ENCODE peak calls at places on chromosomes 5 and 9, in ten cellular contexts. M, N, H, I, R, A, F, V, D and X are unnamed samples.

GRCh38 chr9:114117996-114118830 is 19.1 kb upstream of the KIF12 start:
- DNase-seq in D (peak), R (no peak), V (no peak), N (no peak), F (no peak), M (no peak), H (no peak), A (no peak), I (peak), X (peak)

GRCh38 chr5:126519637-126520592 is 75.1 kb downstream of the ALDH7A1 start:
- DNase-seq in R (no peak), A (no peak), I (no peak), N (no peak), D (no peak), M (no peak), F (no peak), V (no peak), H (no peak), X (no peak)

GRCh38 chr5:154059039-154059430 is 20.3 kb downstream of the MFAP3 start:
- DNase-seq in N (no peak), R (no peak), F (no peak), V (no peak), I (no peak), M (no peak), D (no peak), A (no peak), H (no peak), X (no peak)

GRCh38 chr5:104987074-104987473 is 1424.5 kb upstream of the NUDT12 start:
- DNase-seq in I (no peak), R (no peak), D (no peak), H (no peak), N (no peak), M (no peak), V (no peak), A (no peak), F (no peak), X (no peak)

GRCh38 chr5:79474416-79475173 is 39.3 kb downstream of the HOMER1 start:
- DNase-seq in V (no peak), A (peak), N (no peak), H (no peak), M (no peak), I (no peak), F (no peak), R (no peak), D (no peak), X (no peak)

GRCh38 chr5:21152611-21153010 is 1164.6 kb upstream of the CDH18 start:
- DNase-seq in A (no peak), R (no peak), D (no peak), N (no peak), I (peak), M (no peak), V (no peak), H (peak), F (no peak), X (no peak)

GRCh38 chr9:38068866-38069628 is at the start of gene SHB:
- DNase-seq in N (peak), V (peak), D (peak), I (peak), R (peak), M (peak), A (no peak), H (peak), F (peak), X (no peak)

GRCh38 chr5:31427013-31427783 is 104.7 kb downstream of the DROSHA start:
- DNase-seq in R (no peak), F (no peak), A (no peak), D (no peak), V (peak), I (no peak), N (no peak), H (no peak), M (no peak), X (no peak)

GRCh38 chr9:13113201-13113600 is 166.3 kb downstream of the MPDZ start:
- DNase-seq in D (no peak), V (no peak), A (peak), M (no peak), N (no peak), F (peak), I (peak), R (no peak), H (no peak), X (no peak)

GRCh38 chr9:85258823-85259370 is 482.9 kb downstream of the AGTPBP1 start:
- DNase-seq in A (peak), M (no peak), F (peak), D (no peak), I (peak), N (peak), H (peak), R (peak), V (peak), X (no peak)

GRCh38 chr9:19922476-19923118 is 133.8 kb upstream of the SLC24A2 start:
- DNase-seq in M (no peak), H (peak), V (peak), D (no peak), N (no peak), F (peak), I (peak), A (no peak), R (peak), X (no peak)

GRCh38 chr9:81969971-81970370 is 18.6 kb upstream of the SPATA31D1 start:
- DNase-seq in M (no peak), F (no peak), D (no peak), H (peak), V (no peak), N (no peak), A (no peak), R (no peak), I (peak), X (no peak)

GRCh38 chr9:125378778-125379177 is 117.2 kb downstream of the GAPVD1 start:
- DNase-seq in N (no peak), M (no peak), R (no peak), H (no peak), F (no peak), D (peak), I (no peak), V (no peak), A (no peak), X (no peak)

GRCh38 chr5:73376618-73377170 is 71.9 kb downstream of the FOXD1 start:
- DNase-seq in D (no peak), F (peak), H (peak), R (no peak), I (peak), N (no peak), V (no peak), A (no peak), M (no peak), X (no peak)

GRCh38 chr5:86879086-86879485 is 261.3 kb downstream of the COX7C start:
- DNase-seq in F (no peak), H (no peak), N (no peak), A (no peak), I (no peak), V (no peak), D (no peak), R (no peak), M (no peak), X (no peak)

GRCh38 chr9:133888048-133888778 is 103.9 kb downstream of the VAV2 start:
- DNase-seq in F (no peak), M (no peak), I (no peak), R (no peak), H (peak), D (no peak), A (no peak), N (peak), V (peak), X (no peak)

GRCh38 chr9:95125652-95126051 is 191.9 kb downstream of the FANCC start:
- DNase-seq in F (no peak), R (no peak), M (no peak), A (no peak), N (no peak), D (no peak), V (no peak), H (no peak), I (no peak), X (no peak)

GRCh38 chr9:76215066-76215465 is 179.2 kb downstream of the RFK start:
- DNase-seq in H (peak), R (no peak), A (peak), N (peak), F (peak), V (no peak), M (no peak), D (no peak), I (no peak), X (no peak)

GRCh38 chr9:124352616-124353015 is 62.6 kb downstream of the PSMB7 start:
- DNase-seq in H (no peak), N (no peak), M (peak), F (no peak), A (no peak), D (peak), R (no peak), V (no peak), I (no peak), X (no peak)

GRCh38 chr5:87340716-87341115 is 72.0 kb downstream of the CCNH start:
- DNase-seq in I (no peak), A (no peak), N (no peak), V (no peak), H (no peak), R (no peak), F (no peak), M (no peak), D (no peak), X (no peak)

GRCh38 chr5:174935854-174936474 is 211.6 kb downstream of the MSX2 start:
- DNase-seq in V (peak), H (peak), R (peak), I (peak), F (peak), N (peak), D (peak), A (peak), M (no peak), X (no peak)

GRCh38 chr5:68178579-68178978 is 37.0 kb upstream of the PIK3R1 start:
- DNase-seq in V (no peak), I (peak), N (no peak), R (no peak), A (no peak), H (peak), F (peak), D (no peak), M (no peak), X (no peak)

GRCh38 chr9:131887680-131888079 is 147.8 kb upstream of the RAPGEF1 start:
- DNase-seq in H (no peak), N (no peak), D (no peak), A (no peak), V (no peak), F (no peak), R (no peak), M (no peak), I (no peak), X (no peak)

GRCh38 chr5:5387192-5387591 is 35.3 kb upstream of the ICE1 start:
- DNase-seq in A (no peak), D (no peak), M (no peak), F (no peak), V (no peak), H (no peak), N (no peak), R (no peak), I (peak), X (no peak)

GRCh38 chr9:16206560-16206959 is 653.7 kb downstream of the CCDC171 start:
- DNase-seq in H (no peak), N (no peak), M (no peak), F (no peak), I (no peak), D (no peak), A (no peak), V (no peak), R (no peak), X (no peak)

GRCh38 chr9:94867842-94868312 is 141.4 kb downstream of the AOPEP start:
- DNase-seq in N (peak), F (peak), V (no peak), R (no peak), D (no peak), A (peak), M (no peak), I (peak), H (peak), X (no peak)

GRCh38 chr9:12884736-12885395 is 110.0 kb downstream of the LURAP1L start:
- DNase-seq in I (peak), H (peak), A (peak), M (no peak), N (peak), R (peak), D (no peak), F (peak), V (no peak), X (no peak)

GRCh38 chr5:152701305-152701704 is 296.2 kb upstream of the NMUR2 start:
- DNase-seq in I (no peak), M (no peak), N (no peak), R (peak), V (no peak), F (no peak), D (no peak), A (no peak), H (no peak), X (no peak)

GRCh38 chr9:94156549-94157407 is 72.5 kb downstream of the PTPDC1 start:
- DNase-seq in I (peak), A (no peak), D (no peak), R (no peak), F (peak), N (peak), V (no peak), H (peak), M (no peak), X (no peak)

GRCh38 chr5:52799358-52799982 is 11.8 kb downstream of the ITGA1 start:
- DNase-seq in V (peak), F (peak), I (peak), N (peak), H (peak), R (peak), M (peak), A (no peak), D (no peak), X (peak)

GRCh38 chr9:72139233-72139632 is 10.0 kb upstream of the GDA start:
- DNase-seq in V (no peak), H (peak), R (no peak), A (no peak), I (peak), N (no peak), D (no peak), M (no peak), F (no peak), X (no peak)

GRCh38 chr9:1698991-1699390 is 316.2 kb upstream of the SMARCA2 start:
- DNase-seq in V (no peak), A (no peak), N (no peak), I (no peak), R (no peak), F (no peak), H (no peak), D (no peak), M (no peak), X (no peak)

GRCh38 chr5:157917909-157918809 is 59.2 kb upstream of the CLINT1 start:
- DNase-seq in N (peak), F (peak), D (peak), M (no peak), H (peak), V (peak), R (peak), I (peak), A (peak), X (no peak)

GRCh38 chr5:22088517-22088916 is 764.6 kb downstream of the CDH12 start:
- DNase-seq in H (no peak), D (no peak), A (no peak), R (no peak), M (no peak), F (no peak), V (no peak), N (no peak), I (no peak), X (no peak)

GRCh38 chr5:33997331-33997983 is 10.4 kb downstream of the AMACR start:
- DNase-seq in M (peak), A (peak), F (peak), D (no peak), R (peak), H (peak), I (peak), V (peak), N (peak), X (no peak)

GRCh38 chr5:108148715-108149139 is 233.2 kb downstream of the FBXL17 start:
- DNase-seq in V (no peak), A (no peak), M (no peak), N (peak), H (peak), D (no peak), I (peak), F (peak), R (peak), X (no peak)

GRCh38 chr9:130183133-130183762 is 11.0 kb downstream of the NCS1 start:
- DNase-seq in A (no peak), R (peak), F (peak), H (no peak), D (no peak), M (peak), I (no peak), V (peak), N (no peak), X (no peak)

GRCh38 chr9:137212520-137212919 is 7.0 kb downstream of the NDOR1 start:
- DNase-seq in A (no peak), V (no peak), I (no peak), N (no peak), R (no peak), H (no peak), F (no peak), M (no peak), D (no peak), X (no peak)
- TF ChIP-seq CTCF in A (no peak), V (no peak), I (no peak), N (no peak), R (no peak), H (no peak), F (no peak), M (no peak), D (no peak), X (peak)

GRCh38 chr9:79667716-79668458 is 96.1 kb downstream of the TLE4 start:
- DNase-seq in H (no peak), I (peak), D (no peak), M (no peak), N (no peak), V (no peak), R (no peak), F (no peak), A (no peak), X (no peak)

GRCh38 chr9:79663878-79664277 is 92.1 kb downstream of the TLE4 start:
- DNase-seq in V (peak), N (no peak), D (no peak), M (no peak), I (no peak), F (no peak), A (no peak), H (no peak), R (no peak), X (no peak)

GRCh38 chr9:79665383-79665782 is 93.6 kb downstream of the TLE4 start:
- DNase-seq in N (no peak), F (no peak), A (no peak), H (no peak), R (no peak), M (no peak), V (no peak), D (no peak), I (no peak), X (no peak)

GRCh38 chr9:79664375-79664825 is 92.6 kb downstream of the TLE4 start:
- DNase-seq in M (no peak), F (no peak), I (peak), H (no peak), N (no peak), A (no peak), R (no peak), D (no peak), V (peak), X (no peak)

DNA sequence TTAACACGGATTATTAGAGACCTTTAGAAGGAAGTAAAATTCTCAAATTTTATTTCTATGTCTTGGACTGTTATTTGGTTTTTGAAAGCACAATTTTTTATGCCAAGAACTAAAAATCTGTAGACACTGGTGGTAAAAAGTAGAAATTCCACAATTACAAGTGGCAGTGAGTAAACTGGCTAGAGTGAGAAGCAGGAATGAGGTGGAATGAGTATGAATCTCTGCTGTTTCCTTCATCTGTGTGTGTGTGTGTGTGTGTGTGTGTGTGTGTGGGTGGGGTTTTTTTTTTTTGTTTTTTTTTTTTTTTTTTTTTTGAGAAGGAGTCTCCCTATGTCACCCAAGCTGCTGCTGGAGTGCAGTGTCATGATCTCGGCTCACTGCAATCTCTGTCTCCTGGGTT is 94.2 kb downstream of the TLE4 start:
- DNase-seq in A (no peak), V (no peak), I (no peak), F (no peak), H (no peak), N (no peak), R (no peak), M (no peak), D (no peak), X (no peak)
- TF ChIP-seq CTCF in A (no peak), V (no peak), I (no peak), F (no peak), H (no peak), N (no peak), R (no peak), M (no peak), D (no peak), X (no peak)

GRCh38 chr9:108282872-108283271 is 572.9 kb downstream of the ACTL7B start:
- DNase-seq in H (no peak), D (no peak), V (no peak), M (no peak), A (no peak), I (peak), R (no peak), N (no peak), F (no peak), X (no peak)
- TF ChIP-seq CTCF in H (no peak), D (peak), V (peak), M (no peak), A (no peak), I (peak), R (peak), N (no peak), F (peak), X (peak)

DNA sequence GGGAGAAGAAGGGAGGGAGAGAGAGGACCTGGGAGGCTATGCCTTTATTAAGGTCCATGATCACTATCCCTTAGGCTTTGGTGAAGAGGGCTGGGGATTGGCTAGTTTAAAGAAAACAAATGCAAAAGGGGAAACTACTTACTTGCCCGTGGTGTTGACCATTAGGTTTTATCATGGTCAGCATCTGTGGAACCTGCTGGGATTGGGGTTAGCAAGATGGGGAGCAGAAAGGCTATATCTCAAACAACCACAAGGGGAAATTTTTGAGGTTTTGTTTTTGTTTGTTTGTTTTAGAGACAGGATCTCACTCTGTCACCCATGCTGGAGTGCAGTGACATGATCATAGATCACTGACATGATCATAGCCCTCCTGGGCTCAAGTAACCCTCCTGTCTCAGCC is 9.0 kb upstream of the RAD23B start:
- DNase-seq in A (no peak), N (no peak), R (no peak), V (no peak), M (no peak), D (no peak), F (no peak), I (no peak), H (no peak), X (no peak)
- TF ChIP-seq CTCF in A (no peak), N (no peak), R (peak), V (peak), M (no peak), D (no peak), F (no peak), I (no peak), H (no peak), X (peak)

GRCh38 chr5:1208743-1209551 is 7.6 kb downstream of the SLC6A19 start:
- DNase-seq in A (no peak), I (peak), N (peak), V (peak), H (peak), D (no peak), M (no peak), R (peak), F (no peak), X (peak)
- TF ChIP-seq CTCF in A (peak), I (peak), N (peak), V (peak), H (peak), D (peak), M (no peak), R (peak), F (peak), X (peak)

GRCh38 chr9:70352356-70352755 is 62.1 kb downstream of the KLF9 start:
- DNase-seq in I (peak), V (no peak), D (no peak), R (no peak), A (no peak), M (no peak), H (no peak), N (no peak), F (peak), X (no peak)

GRCh38 chr9:70355801-70356200 is 58.7 kb downstream of the KLF9 start:
- DNase-seq in I (no peak), M (no peak), N (no peak), A (no peak), R (no peak), H (no peak), F (no peak), D (no peak), V (no peak), X (no peak)

GRCh38 chr9:70347046-70347445 is 67.4 kb downstream of the KLF9 start:
- DNase-seq in D (no peak), A (no peak), F (no peak), N (no peak), V (no peak), R (no peak), H (no peak), M (no peak), I (no peak), X (no peak)

GRCh38 chr9:70352802-70353201 is 61.7 kb downstream of the KLF9 start:
- DNase-seq in H (no peak), N (no peak), A (no peak), M (no peak), D (no peak), F (no peak), I (no peak), R (no peak), V (no peak), X (no peak)
- TF ChIP-seq CTCF in H (peak), N (peak), A (peak), M (peak), D (peak), F (peak), I (no peak), R (peak), V (peak), X (peak)

GRCh38 chr5:96703384-96703910 is 41.3 kb downstream of the CAST start:
- DNase-seq in M (no peak), I (no peak), V (no peak), N (peak), H (no peak), D (no peak), A (no peak), R (no peak), F (no peak), X (no peak)

GRCh38 chr5:96706433-96707111 is 44.4 kb downstream of the CAST start:
- DNase-seq in F (no peak), A (no peak), N (no peak), M (no peak), I (no peak), V (no peak), R (no peak), H (peak), D (no peak), X (no peak)

GRCh38 chr5:96703985-96704384 is 41.8 kb downstream of the CAST start:
- DNase-seq in H (no peak), I (no peak), N (no peak), A (no peak), M (no peak), R (no peak), D (no peak), F (no peak), V (no peak), X (no peak)

GRCh38 chr5:96699186-96699820 is 37.1 kb downstream of the CAST start:
- DNase-seq in F (peak), N (no peak), H (peak), D (no peak), M (no peak), R (peak), V (no peak), I (no peak), A (no peak), X (no peak)

GRCh38 chr5:96702503-96703383 is 40.6 kb downstream of the CAST start:
- DNase-seq in N (peak), I (no peak), M (peak), F (peak), D (peak), V (peak), H (peak), R (peak), A (peak), X (peak)
- TF ChIP-seq CTCF in N (no peak), I (no peak), M (no peak), F (no peak), D (no peak), V (no peak), H (no peak), R (no peak), A (no peak), X (no peak)